ENCODE peak calls at places on chromosomes 16 and 17, in four cellular contexts. One of them, this sample, is unnamed.
A peak's percentile ranks its signal among the peaks of the same experiment; 100 is the strongest.

GRCh38 chr17:57251211-57251787 is 5.0 kb upstream of the MSI2 start:
- DNase-seq in transverse colon: no peak
- DNase-seq in ovary: no peak
- DNase-seq in upper lobe of right lung: no peak
- DNase-seq in this sample: no peak

GRCh38 chr16:70475054-70475871 is 20.9 kb downstream of the FCSK start:
- DNase-seq in transverse colon: no peak
- DNase-seq in ovary: no peak
- DNase-seq in upper lobe of right lung: no peak
- DNase-seq in this sample: no peak

GRCh38 chr17:72775914-72776313 is 316.6 kb downstream of the SLC39A11 start:
- DNase-seq in transverse colon: no peak
- DNase-seq in ovary: no peak
- DNase-seq in upper lobe of right lung: no peak
- DNase-seq in this sample: no peak

GRCh38 chr17:35963663-35964062 is 17.6 kb downstream of the CCL16 start:
- DNase-seq in transverse colon: no peak
- DNase-seq in ovary: no peak
- DNase-seq in upper lobe of right lung: no peak
- DNase-seq in this sample: no peak

GRCh38 chr16:77918792-77919707 is 103.3 kb upstream of the CLEC3A start:
- DNase-seq in transverse colon: no peak
- DNase-seq in ovary: no peak
- DNase-seq in upper lobe of right lung: no peak
- DNase-seq in this sample: peak; percentile 20

GRCh38 chr17:74239169-74239568 is 25.8 kb downstream of the TTYH2 start:
- DNase-seq in transverse colon: peak; percentile 44
- DNase-seq in ovary: no peak
- DNase-seq in upper lobe of right lung: no peak
- DNase-seq in this sample: peak; percentile 26

GRCh38 chr16:25108054-25108453 is 3.5 kb upstream of the LCMT1 start:
- DNase-seq in transverse colon: peak; percentile 17
- DNase-seq in ovary: no peak
- DNase-seq in upper lobe of right lung: no peak
- DNase-seq in this sample: no peak

GRCh38 chr16:69937465-69937951 is 13.6 kb upstream of the CLEC18A start:
- DNase-seq in transverse colon: no peak
- DNase-seq in ovary: no peak
- DNase-seq in upper lobe of right lung: no peak
- DNase-seq in this sample: no peak

GRCh38 chr16:84404324-84404723 is 36.0 kb downstream of the ATP2C2 start:
- DNase-seq in transverse colon: no peak
- DNase-seq in ovary: no peak
- DNase-seq in upper lobe of right lung: no peak
- DNase-seq in this sample: no peak

GRCh38 chr17:7897773-7898172 is 9.2 kb downstream of the CHD3 start:
- DNase-seq in transverse colon: peak; percentile 27
- DNase-seq in ovary: no peak
- DNase-seq in upper lobe of right lung: peak; percentile 43
- DNase-seq in this sample: no peak

GRCh38 chr16:5196204-5196603 is 98.6 kb upstream of the EEF2KMT start:
- DNase-seq in transverse colon: no peak
- DNase-seq in ovary: no peak
- DNase-seq in upper lobe of right lung: no peak
- DNase-seq in this sample: no peak

GRCh38 chr17:76080207-76080933 is 1.4 kb downstream of the ZACN start:
- DNase-seq in transverse colon: no peak
- DNase-seq in ovary: no peak
- DNase-seq in upper lobe of right lung: peak; percentile 57
- DNase-seq in this sample: peak; percentile 11

GRCh38 chr16:46789499-46790414 is 41.2 kb downstream of the C16orf87 start:
- DNase-seq in transverse colon: peak; percentile 83
- DNase-seq in ovary: peak; percentile 87
- DNase-seq in upper lobe of right lung: peak; percentile 91
- DNase-seq in this sample: peak; percentile 58

GRCh38 chr17:66431910-66432309 is 129.5 kb downstream of the PRKCA start:
- DNase-seq in transverse colon: no peak
- DNase-seq in ovary: peak; percentile 46
- DNase-seq in upper lobe of right lung: no peak
- DNase-seq in this sample: no peak

GRCh38 chr16:82748026-82748425 is 121.3 kb downstream of the CDH13 start:
- DNase-seq in transverse colon: no peak
- DNase-seq in ovary: no peak
- DNase-seq in upper lobe of right lung: no peak
- DNase-seq in this sample: no peak

GRCh38 chr16:53878216-53878615 is 174.3 kb downstream of the FTO start:
- DNase-seq in transverse colon: no peak
- DNase-seq in ovary: no peak
- DNase-seq in upper lobe of right lung: no peak
- DNase-seq in this sample: no peak

GRCh38 chr16:84049403-84050060 is 6.9 kb upstream of the SLC38A8 start:
- DNase-seq in transverse colon: no peak
- DNase-seq in ovary: no peak
- DNase-seq in upper lobe of right lung: peak; percentile 55
- DNase-seq in this sample: no peak

GRCh38 chr17:51275381-51275780 is 15.0 kb downstream of the UTP18 start:
- DNase-seq in transverse colon: no peak
- DNase-seq in ovary: no peak
- DNase-seq in upper lobe of right lung: no peak
- DNase-seq in this sample: no peak

GRCh38 chr16:918741-919657 is 51.8 kb downstream of the LMF1 start:
- DNase-seq in transverse colon: no peak
- DNase-seq in ovary: no peak
- DNase-seq in upper lobe of right lung: no peak
- DNase-seq in this sample: no peak

GRCh38 chr16:79691001-79691400 is 90.5 kb upstream of the MAF start:
- DNase-seq in transverse colon: no peak
- DNase-seq in ovary: no peak
- DNase-seq in upper lobe of right lung: no peak
- DNase-seq in this sample: no peak

GRCh38 chr16:79690159-79690558 is 89.6 kb upstream of the MAF start:
- DNase-seq in transverse colon: no peak
- DNase-seq in ovary: no peak
- DNase-seq in upper lobe of right lung: no peak
- DNase-seq in this sample: no peak

GRCh38 chr16:79685871-79686270 is 85.3 kb upstream of the MAF start:
- DNase-seq in transverse colon: no peak
- DNase-seq in ovary: no peak
- DNase-seq in upper lobe of right lung: no peak
- DNase-seq in this sample: no peak

DNA sequence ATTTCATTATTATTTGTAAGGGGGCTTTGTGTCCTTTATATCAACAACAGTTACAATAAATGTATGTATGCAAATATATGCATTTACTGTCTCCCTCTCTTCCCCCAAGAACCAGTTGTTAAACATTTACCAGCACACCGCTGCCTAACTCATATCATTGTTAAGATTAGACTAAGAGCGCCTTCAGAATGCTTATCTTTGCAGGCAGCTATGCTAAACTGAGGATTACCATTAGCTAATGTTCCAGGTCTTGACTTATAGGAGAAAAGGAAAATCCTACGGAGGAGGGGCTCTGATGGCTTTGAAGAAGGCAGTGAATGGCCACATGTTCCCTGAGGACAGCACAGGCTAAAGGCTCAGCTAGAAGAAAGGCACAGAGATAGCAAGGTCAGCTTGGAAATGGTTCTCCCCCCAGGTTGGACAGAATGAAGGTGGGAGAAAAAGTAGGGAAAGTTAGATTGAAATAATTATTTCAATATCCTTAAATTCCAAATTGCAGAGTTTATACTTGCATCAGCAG is 86.8 kb upstream of the MAF start:
- DNase-seq in transverse colon: no peak
- DNase-seq in ovary: no peak
- DNase-seq in upper lobe of right lung: no peak
- DNase-seq in this sample: no peak
- TF ChIP-seq CTCF in transverse colon: no peak
- TF ChIP-seq CTCF in ovary: no peak
- TF ChIP-seq CTCF in upper lobe of right lung: no peak
- TF ChIP-seq CTCF in this sample: no peak

DNA sequence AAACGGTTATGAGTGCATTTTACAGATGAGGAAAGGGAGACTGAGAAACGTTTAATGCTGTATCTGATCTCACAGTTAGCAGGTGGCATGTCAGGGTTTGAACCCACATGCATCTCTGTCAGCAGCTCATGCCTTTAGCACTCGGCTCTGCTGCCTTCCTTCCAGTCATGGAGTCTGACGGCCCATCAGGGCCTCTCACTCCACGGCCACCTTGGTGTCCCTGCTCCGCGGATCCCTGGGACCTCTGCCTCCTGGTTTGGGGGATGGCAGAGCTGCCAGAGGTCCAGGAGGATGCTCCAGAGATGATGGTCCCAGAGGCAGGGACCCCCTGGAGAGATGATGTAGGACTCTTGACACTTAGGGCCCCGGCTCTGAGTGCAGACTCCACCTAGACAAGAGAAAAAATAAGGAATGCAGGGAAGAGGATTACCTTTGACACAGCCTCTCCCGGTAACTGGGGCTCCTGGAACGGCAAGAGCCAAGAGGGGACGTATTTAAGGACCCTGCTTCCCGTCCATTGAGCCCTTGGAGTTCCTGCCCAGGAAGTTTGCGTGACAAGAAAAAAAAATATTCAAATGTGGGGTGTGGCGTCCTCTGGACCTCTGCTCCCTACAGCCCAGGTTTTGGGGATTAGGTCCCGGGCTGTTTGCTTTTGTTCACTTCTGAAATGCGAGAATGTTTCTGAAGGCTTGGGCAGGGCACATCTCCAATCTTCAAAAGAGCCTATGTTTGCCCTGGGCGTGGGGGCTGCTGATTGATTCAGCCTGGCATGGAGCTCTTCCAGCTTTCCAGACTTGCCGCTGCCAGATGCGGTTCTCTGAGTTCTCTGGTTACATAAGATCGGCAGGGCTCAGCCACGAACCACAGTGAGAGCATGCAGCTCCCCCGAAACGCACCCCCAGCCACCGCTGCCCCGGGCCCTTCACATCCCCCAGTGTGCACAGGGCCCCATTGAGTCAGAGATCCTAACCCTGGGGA is at the start of gene ALDH3A1:
- DNase-seq in transverse colon: peak; percentile 58
- DNase-seq in ovary: no peak
- DNase-seq in upper lobe of right lung: no peak
- DNase-seq in this sample: peak; percentile 53
- H3K27ac ChIP-seq in transverse colon: no peak within 1 kb of the TSS
- H3K27ac ChIP-seq in ovary: no peak within 1 kb of the TSS
- H3K27ac ChIP-seq in upper lobe of right lung: peak within 1 kb of the TSS; percentile 26
- H3K27ac ChIP-seq in this sample: no peak within 1 kb of the TSS

GRCh38 chr17:27155866-27156265 is 138.0 kb upstream of the WSB1 start:
- DNase-seq in transverse colon: no peak
- DNase-seq in ovary: no peak
- DNase-seq in upper lobe of right lung: peak; percentile 45
- DNase-seq in this sample: no peak

GRCh38 chr17:27157297-27157696 is 136.6 kb upstream of the WSB1 start:
- DNase-seq in transverse colon: no peak
- DNase-seq in ovary: no peak
- DNase-seq in upper lobe of right lung: no peak
- DNase-seq in this sample: no peak

GRCh38 chr17:27158390-27158789 is 135.5 kb upstream of the WSB1 start:
- DNase-seq in transverse colon: no peak
- DNase-seq in ovary: no peak
- DNase-seq in upper lobe of right lung: no peak
- DNase-seq in this sample: no peak

GRCh38 chr17:27157898-27158297 is 136.0 kb upstream of the WSB1 start:
- DNase-seq in transverse colon: no peak
- DNase-seq in ovary: no peak
- DNase-seq in upper lobe of right lung: no peak
- DNase-seq in this sample: no peak

DNA sequence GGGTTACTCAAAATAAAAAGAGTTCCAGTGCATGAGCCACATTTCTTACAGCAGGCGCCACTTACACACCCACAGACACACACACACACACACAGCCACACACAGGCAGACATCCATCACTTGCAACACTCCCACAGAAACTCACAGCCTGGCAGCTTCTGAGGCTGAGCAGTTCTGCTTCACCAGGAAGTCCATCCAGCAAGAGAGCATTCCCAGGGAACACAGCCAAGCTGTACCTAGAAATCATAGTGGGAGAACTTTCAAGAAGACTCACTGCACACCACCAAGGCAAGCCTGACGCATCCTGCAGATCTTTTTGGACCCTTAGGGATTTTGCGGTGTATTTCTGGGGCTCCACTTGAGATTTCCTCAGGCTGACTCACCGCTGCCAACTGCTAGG is 140.9 kb upstream of the WSB1 start:
- DNase-seq in transverse colon: no peak
- DNase-seq in ovary: no peak
- DNase-seq in upper lobe of right lung: no peak
- DNase-seq in this sample: no peak
- H3K9me3 ChIP-seq in transverse colon: no peaks in the 10 kb centered on the region
- H3K9me3 ChIP-seq in ovary: no peaks in the 10 kb centered on the region
- H3K9me3 ChIP-seq in upper lobe of right lung: no peaks in the 10 kb centered on the region
- H3K9me3 ChIP-seq in this sample: no peaks in the 10 kb centered on the region

GRCh38 chr17:82019208-82019727 is 3.4 kb downstream of the CENPX start:
- DNase-seq in transverse colon: no peak
- DNase-seq in ovary: no peak
- DNase-seq in upper lobe of right lung: no peak
- DNase-seq in this sample: no peak

GRCh38 chr17:82019905-82020873 is 2.5 kb downstream of the CENPX start:
- DNase-seq in transverse colon: peak; percentile 70
- DNase-seq in ovary: no peak
- DNase-seq in upper lobe of right lung: peak; percentile 84
- DNase-seq in this sample: peak; percentile 36

GRCh38 chr17:82022310-82022980 is at the start of gene CENPX:
- DNase-seq in transverse colon: no peak
- DNase-seq in ovary: no peak
- DNase-seq in upper lobe of right lung: no peak
- DNase-seq in this sample: no peak

GRCh38 chr17:82021728-82022309 is 859 bp downstream of the CENPX start:
- DNase-seq in transverse colon: peak; percentile 42
- DNase-seq in ovary: no peak
- DNase-seq in upper lobe of right lung: no peak
- DNase-seq in this sample: no peak

DNA sequence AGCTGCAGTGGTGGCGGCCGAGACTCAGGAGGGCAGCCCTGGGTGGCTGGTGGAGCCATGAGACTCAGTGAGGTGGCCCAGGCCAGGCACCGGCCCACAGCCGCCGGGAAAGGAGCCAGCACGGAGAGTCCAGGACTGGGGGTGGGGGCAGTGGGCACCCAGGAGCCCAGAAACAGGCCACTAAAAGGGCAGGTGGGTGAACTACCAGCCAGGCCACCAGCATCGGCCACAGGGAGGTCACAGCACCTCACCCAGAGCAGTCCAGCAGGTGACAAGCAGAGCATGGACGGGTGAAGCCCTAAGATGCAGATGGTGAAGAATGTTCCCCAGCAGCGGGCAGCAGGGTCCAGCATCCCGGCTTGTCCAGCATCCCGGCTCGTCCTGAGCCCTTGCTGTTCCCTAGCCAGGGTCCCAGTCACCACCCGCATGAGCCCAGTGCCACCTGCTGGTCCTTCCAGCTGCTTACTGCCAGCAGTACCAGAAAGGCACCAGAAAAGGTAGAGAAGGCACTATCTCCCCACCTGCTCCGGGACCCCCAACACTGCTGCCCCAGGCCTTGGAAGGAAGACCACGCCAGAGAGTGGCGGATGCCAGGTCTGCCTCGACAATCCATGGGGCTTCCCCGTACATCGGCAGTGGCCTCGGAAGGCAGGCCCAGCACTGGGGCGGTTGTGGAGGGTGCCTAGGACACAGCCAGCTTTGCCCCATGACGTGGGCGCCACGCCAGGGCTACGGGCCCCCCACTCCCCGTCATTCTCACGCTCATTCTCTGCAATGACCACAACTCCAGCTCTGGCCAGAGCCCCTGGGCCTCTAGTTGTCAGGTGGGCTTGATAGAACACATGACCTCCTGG is 1.6 kb downstream of the CENPX start:
- DNase-seq in transverse colon: peak; percentile 80
- DNase-seq in ovary: no peak
- DNase-seq in upper lobe of right lung: peak; percentile 90
- DNase-seq in this sample: peak; percentile 82
- TF ChIP-seq CTCF in transverse colon: peak; percentile 59
- TF ChIP-seq CTCF in ovary: peak; percentile 13
- TF ChIP-seq CTCF in upper lobe of right lung: peak; percentile 71
- TF ChIP-seq CTCF in this sample: peak; percentile 86